ENCODE peak calls at places on chromosomes 12 and 14, in seven cellular contexts. X, U, H, E, R, Q and W are unnamed samples.

GRCh38 chr14:52640137-52640536 is 55.2 kb downstream of the ERO1A start:
- DNase-seq in X (no peak), U (no peak), H (no peak), E (no peak), R (no peak), Q (no peak), W (no peak)

GRCh38 chr12:22626429-22626828 is 1.5 kb downstream of the ETNK1 start:
- DNase-seq in X (no peak), U (peak; percentile 34), H (no peak), E (peak; percentile 13), R (peak; percentile 59), Q (no peak), W (no peak)

GRCh38 chr14:81743605-81744004 is 210.0 kb upstream of the SEL1L start:
- DNase-seq in X (no peak), U (no peak), H (no peak), E (no peak), R (no peak), Q (no peak), W (no peak)

GRCh38 chr14:100015251-100015655 is 50.0 kb upstream of the EVL start:
- DNase-seq in X (no peak), U (no peak), H (no peak), E (peak; percentile 53), R (no peak), Q (no peak), W (no peak)

GRCh38 chr14:69101331-69101826 is 51.5 kb downstream of the DCAF5 start:
- DNase-seq in X (no peak), U (peak; percentile 85), H (peak; percentile 55), E (peak; percentile 72), R (peak; percentile 87), Q (no peak), W (no peak)

GRCh38 chr14:33592298-33592697 is 358.6 kb downstream of the EGLN3 start:
- DNase-seq in X (no peak), U (peak; percentile 36), H (no peak), E (no peak), R (peak; percentile 83), Q (no peak), W (no peak)

GRCh38 chr12:12671850-12672660 is 23.9 kb downstream of the GPR19 start:
- DNase-seq in X (no peak), U (peak; percentile 44), H (no peak), E (no peak), R (peak; percentile 61), Q (no peak), W (no peak)

GRCh38 chr12:26028953-26029740 is 70.7 kb downstream of the RASSF8 start:
- DNase-seq in X (no peak), U (peak; percentile 72), H (peak; percentile 26), E (peak; percentile 58), R (peak; percentile 52), Q (no peak), W (no peak)

GRCh38 chr12:85559534-85559933 is 276.7 kb downstream of the RASSF9 start:
- DNase-seq in X (no peak), U (no peak), H (no peak), E (no peak), R (no peak), Q (no peak), W (no peak)

GRCh38 chr14:33847066-33847465 is 103.8 kb downstream of the EGLN3 start:
- DNase-seq in X (no peak), U (peak; percentile 17), H (no peak), E (no peak), R (peak; percentile 87), Q (no peak), W (no peak)

GRCh38 chr14:89443002-89443660 is 26.1 kb upstream of the FOXN3 start:
- DNase-seq in X (no peak), U (peak; percentile 33), H (no peak), E (no peak), R (peak; percentile 55), Q (no peak), W (no peak)

GRCh38 chr12:51904951-51905471 is 2.3 kb upstream of the ACVRL1 start:
- DNase-seq in X (no peak), U (no peak), H (no peak), E (no peak), R (no peak), Q (no peak), W (no peak)

GRCh38 chr12:131910302-131911110 is 16.1 kb downstream of the ULK1 start:
- DNase-seq in X (no peak), U (no peak), H (no peak), E (no peak), R (no peak), Q (no peak), W (no peak)

GRCh38 chr14:70350078-70350477 is 9.4 kb downstream of the COX16 start:
- DNase-seq in X (no peak), U (no peak), H (no peak), E (no peak), R (no peak), Q (no peak), W (no peak)

GRCh38 chr12:12432373-12432772 is 75.5 kb downstream of the BORCS5 start:
- DNase-seq in X (no peak), U (peak; percentile 69), H (peak; percentile 94), E (peak; percentile 31), R (peak; percentile 74), Q (no peak), W (no peak)

GRCh38 chr14:69133206-69134125 is 19.5 kb downstream of the DCAF5 start:
- DNase-seq in X (no peak), U (peak; percentile 72), H (no peak), E (peak; percentile 39), R (peak; percentile 85), Q (no peak), W (no peak)

GRCh38 chr12:115001538-115001937 is 317.6 kb upstream of the TBX3 start:
- DNase-seq in X (no peak), U (peak; percentile 27), H (no peak), E (no peak), R (no peak), Q (no peak), W (no peak)

GRCh38 chr12:89349814-89350213 is 2.5 kb downstream of the DUSP6 start:
- DNase-seq in X (no peak), U (peak; percentile 74), H (no peak), E (no peak), R (peak; percentile 85), Q (no peak), W (no peak)

GRCh38 chr14:96627386-96627785 is 125.2 kb downstream of the PAPOLA start:
- DNase-seq in X (no peak), U (no peak), H (no peak), E (no peak), R (no peak), Q (no peak), W (no peak)

GRCh38 chr14:61127099-61127498 is 146.1 kb downstream of the SLC38A6 start:
- DNase-seq in X (no peak), U (no peak), H (no peak), E (no peak), R (no peak), Q (no peak), W (no peak)
- TF ChIP-seq CTCF in X (no peak), U (no peak), H (no peak), E (no peak), R (no peak), Q (no peak), W (no peak)

DNA sequence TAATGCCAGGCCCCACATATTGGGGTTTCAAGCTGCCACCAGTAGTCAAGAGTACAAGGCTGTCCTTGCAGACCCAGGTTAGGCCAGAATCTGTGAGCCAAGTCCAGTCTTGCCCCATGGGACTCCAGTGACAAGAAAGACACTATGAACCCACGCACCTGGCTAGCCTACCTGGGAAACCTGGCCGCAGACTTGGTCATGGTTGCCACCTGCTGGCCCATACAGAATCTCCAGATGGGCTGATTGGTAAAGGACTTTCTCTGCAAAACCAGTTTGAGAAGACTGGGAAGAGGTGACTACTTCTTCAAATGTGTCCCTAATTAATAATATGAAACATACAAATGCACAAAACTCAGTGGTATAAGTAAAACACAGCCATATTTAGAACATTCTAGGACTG is 398.4 kb upstream of the FLRT2 start:
- DNase-seq in X (no peak), U (no peak), H (no peak), E (peak; percentile 54), R (no peak), Q (no peak), W (no peak)
- TF ChIP-seq CTCF in X (no peak), U (no peak), H (no peak), E (peak; percentile 43), R (no peak), Q (peak; percentile 57), W (no peak)

DNA sequence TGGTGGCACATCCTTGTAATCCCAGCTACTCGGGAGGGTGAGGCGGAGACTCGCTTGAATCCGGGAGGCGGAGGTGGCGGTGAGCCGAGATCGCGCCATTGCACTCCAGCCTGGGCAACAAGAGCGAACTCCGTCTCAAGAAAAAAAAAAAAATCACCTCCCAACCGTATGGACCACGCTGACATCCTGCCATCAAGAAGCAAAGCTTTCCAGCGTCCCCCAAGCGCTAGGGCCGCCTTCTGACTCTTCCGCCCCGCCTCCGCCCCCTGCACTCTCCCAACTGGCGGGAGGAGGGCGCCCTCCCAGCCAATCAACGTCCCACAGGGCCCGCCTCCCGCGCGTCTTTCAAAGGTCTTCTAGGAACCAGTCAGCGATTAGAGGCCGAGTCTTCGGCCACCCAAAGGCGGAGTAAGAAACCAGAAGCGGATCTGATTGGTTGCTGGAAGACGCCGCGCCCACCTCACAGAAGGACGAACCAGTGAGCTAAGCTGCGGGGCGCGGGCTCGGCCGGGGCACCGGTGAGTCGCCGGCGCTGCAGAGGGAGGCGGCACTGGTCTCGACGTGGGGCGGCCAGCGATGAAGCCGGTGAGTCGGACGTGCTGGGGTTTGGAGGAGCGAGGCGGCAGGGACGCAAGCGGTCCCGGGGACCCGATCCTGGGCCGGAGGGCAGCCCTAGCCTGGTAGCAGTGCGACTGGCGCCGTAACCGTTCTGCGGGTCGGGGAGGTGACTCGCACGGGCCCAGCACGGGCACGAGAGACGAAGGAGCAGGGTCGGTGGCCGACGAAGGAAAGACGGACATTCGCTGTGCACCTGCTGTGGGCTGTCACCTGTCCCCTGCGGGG is at the start of gene CDKN3:
- DNase-seq in X (peak; percentile 96), U (peak; percentile 100), H (peak; percentile 96), E (peak; percentile 99), R (peak; percentile 99), Q (peak; percentile 99), W (peak; percentile 94)
- TF ChIP-seq CTCF in X (no peak), U (peak; percentile 34), H (peak; percentile 40), E (peak; percentile 44), R (peak; percentile 19), Q (peak; percentile 58), W (no peak)

GRCh38 chr12:110248096-110248447 is 33.0 kb upstream of the ATP2A2 start:
- DNase-seq in X (no peak), U (no peak), H (no peak), E (no peak), R (no peak), Q (no peak), W (no peak)
- TF ChIP-seq CTCF in X (no peak), U (no peak), H (no peak), E (no peak), R (no peak), Q (no peak), W (no peak)

DNA sequence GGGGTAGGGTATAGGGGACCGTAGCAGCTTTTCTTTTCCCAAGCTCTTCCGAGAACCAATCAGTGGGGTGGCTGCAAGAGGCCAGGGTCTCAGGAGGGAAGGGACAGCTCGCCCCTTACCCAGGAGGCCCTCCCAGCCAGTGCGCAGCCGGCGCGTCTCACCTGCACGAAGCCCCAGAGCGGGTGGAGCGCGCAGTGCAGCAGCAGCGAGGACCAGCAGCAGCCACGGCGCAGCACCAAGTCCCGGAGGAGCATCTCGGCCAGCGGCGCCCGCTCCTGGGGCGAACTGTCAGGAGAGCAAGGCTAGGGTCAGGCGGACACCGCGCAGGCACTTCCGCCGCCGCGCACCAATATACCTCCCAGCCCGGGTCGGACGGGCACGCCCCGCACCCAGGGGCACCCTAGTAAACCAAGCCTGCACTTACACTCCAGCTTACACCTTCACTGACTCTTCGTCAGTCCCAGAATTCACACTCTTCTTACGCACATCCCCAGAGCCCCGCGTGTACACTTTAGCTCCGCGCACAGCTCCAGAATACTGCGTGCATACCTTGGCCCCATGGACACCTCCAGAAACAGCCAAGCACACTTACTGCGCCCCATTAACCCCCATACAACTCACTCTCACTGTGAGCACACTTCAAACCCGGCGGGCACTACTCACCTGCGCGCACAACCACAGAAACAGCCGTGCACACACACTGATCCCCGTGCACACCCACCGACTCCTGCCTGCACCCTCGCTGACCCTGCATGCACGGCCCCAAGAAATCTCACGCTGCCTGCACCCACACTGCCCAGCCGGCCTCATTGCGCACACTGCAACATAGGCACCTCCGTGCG is 599 bp downstream of the PRIMA1 start:
- DNase-seq in X (no peak), U (no peak), H (no peak), E (peak; percentile 27), R (no peak), Q (no peak), W (no peak)
- TF ChIP-seq CTCF in X (no peak), U (no peak), H (no peak), E (no peak), R (no peak), Q (no peak), W (no peak)